ENCODE peak calls at places on chromosomes 16 and 17, in four cellular contexts. P is HEK293T, B is H9, J is GM06990. M is an unnamed sample.

GRCh38 chr16:30096862-30097563 is 1.0 kb upstream of the YPEL3 start:
- DNase-seq in P (no peak), B (peak), J (no peak), M (peak)

GRCh38 chr17:80992948-80993624 is 1.4 kb downstream of the CHMP6 start:
- DNase-seq in P (no peak), B (no peak), J (no peak), M (no peak)

GRCh38 chr17:80328620-80329380 is 68.1 kb downstream of the RNF213 start:
- DNase-seq in P (no peak), B (no peak), J (no peak), M (no peak)

GRCh38 chr17:63950940-63951907 is 19.1 kb upstream of the CD79B start:
- DNase-seq in P (no peak), B (peak), J (no peak), M (peak)

GRCh38 chr17:50534222-50534978 is 1.9 kb downstream of the EPN3 start:
- DNase-seq in P (no peak), B (peak), J (no peak), M (no peak)

GRCh38 chr17:75087558-75088453 is at the start of gene SLC16A5:
- DNase-seq in P (peak), B (peak), J (no peak), M (peak)

GRCh38 chr16:51816929-51817328 is 665.9 kb upstream of the SALL1 start:
- DNase-seq in P (no peak), B (no peak), J (no peak), M (no peak)

GRCh38 chr16:56789360-56789759 is 59.4 kb downstream of the NUP93 start:
- DNase-seq in P (peak), B (no peak), J (no peak), M (no peak)

GRCh38 chr17:47663997-47664941 is 14.6 kb downstream of the KPNB1 start:
- DNase-seq in P (peak), B (peak), J (no peak), M (peak)

M was measured in stimulated activated naive CD4-positive, alpha-beta T cell.